ENCODE peak calls at places on chromosomes 7 and 10, in seven cellular contexts. One of them, this sample, is unnamed.

GRCh38 chr10:132483394-132483793 is 54.2 kb upstream of the INPP5A start:
- DNase-seq in stimulated activated CD4-positive, alpha-beta T cell treated with anti-CD3 and anti-CD28 coated beads, Interleukin-2, amount 100 ng/mL, for 4 hours: no peak
- DNase-seq in tibial nerve: no peak
- DNase-seq in SW480: no peak
- DNase-seq in GM12878: no peak
- DNase-seq in amniotic stem cell: no peak
- DNase-seq in dermis blood vessel endothelial cell: no peak
- DNase-seq in this sample: no peak

GRCh38 chr10:28892818-28893547 is 215.7 kb downstream of the BAMBI start:
- DNase-seq in stimulated activated CD4-positive, alpha-beta T cell treated with anti-CD3 and anti-CD28 coated beads, Interleukin-2, amount 100 ng/mL, for 4 hours: no peak
- DNase-seq in tibial nerve: no peak
- DNase-seq in SW480: no peak
- DNase-seq in GM12878: no peak
- DNase-seq in amniotic stem cell: peak; percentile 58
- DNase-seq in dermis blood vessel endothelial cell: peak; percentile 58
- DNase-seq in this sample: no peak

GRCh38 chr7:158494162-158494586 is 93.4 kb downstream of the PTPRN2 start:
- DNase-seq in stimulated activated CD4-positive, alpha-beta T cell treated with anti-CD3 and anti-CD28 coated beads, Interleukin-2, amount 100 ng/mL, for 4 hours: no peak
- DNase-seq in tibial nerve: no peak
- DNase-seq in SW480: no peak
- DNase-seq in GM12878: no peak
- DNase-seq in amniotic stem cell: no peak
- DNase-seq in dermis blood vessel endothelial cell: no peak
- DNase-seq in this sample: no peak

GRCh38 chr7:28157311-28157710 is 23.3 kb downstream of the JAZF1 start:
- DNase-seq in stimulated activated CD4-positive, alpha-beta T cell treated with anti-CD3 and anti-CD28 coated beads, Interleukin-2, amount 100 ng/mL, for 4 hours: no peak
- DNase-seq in tibial nerve: no peak
- DNase-seq in SW480: no peak
- DNase-seq in GM12878: no peak
- DNase-seq in amniotic stem cell: no peak
- DNase-seq in dermis blood vessel endothelial cell: no peak
- DNase-seq in this sample: no peak

GRCh38 chr7:77306231-77307067 is 106.8 kb upstream of the FGL2 start:
- DNase-seq in stimulated activated CD4-positive, alpha-beta T cell treated with anti-CD3 and anti-CD28 coated beads, Interleukin-2, amount 100 ng/mL, for 4 hours: no peak
- DNase-seq in tibial nerve: no peak
- DNase-seq in SW480: no peak
- DNase-seq in GM12878: no peak
- DNase-seq in amniotic stem cell: no peak
- DNase-seq in dermis blood vessel endothelial cell: no peak
- DNase-seq in this sample: no peak

GRCh38 chr7:135731131-135731530 is 3.1 kb upstream of the SLC13A4 start:
- DNase-seq in stimulated activated CD4-positive, alpha-beta T cell treated with anti-CD3 and anti-CD28 coated beads, Interleukin-2, amount 100 ng/mL, for 4 hours: no peak
- DNase-seq in tibial nerve: no peak
- DNase-seq in SW480: no peak
- DNase-seq in GM12878: no peak
- DNase-seq in amniotic stem cell: no peak
- DNase-seq in dermis blood vessel endothelial cell: no peak
- DNase-seq in this sample: no peak

GRCh38 chr10:21926949-21927348 is 76.6 kb downstream of the DNAJC1 start:
- DNase-seq in stimulated activated CD4-positive, alpha-beta T cell treated with anti-CD3 and anti-CD28 coated beads, Interleukin-2, amount 100 ng/mL, for 4 hours: no peak
- DNase-seq in tibial nerve: peak; percentile 8
- DNase-seq in SW480: no peak
- DNase-seq in GM12878: no peak
- DNase-seq in amniotic stem cell: peak; percentile 58
- DNase-seq in dermis blood vessel endothelial cell: peak; percentile 80
- DNase-seq in this sample: no peak

GRCh38 chr10:104608076-104608828 is 32.8 kb upstream of the SORCS3 start:
- DNase-seq in stimulated activated CD4-positive, alpha-beta T cell treated with anti-CD3 and anti-CD28 coated beads, Interleukin-2, amount 100 ng/mL, for 4 hours: no peak
- DNase-seq in tibial nerve: no peak
- DNase-seq in SW480: no peak
- DNase-seq in GM12878: no peak
- DNase-seq in amniotic stem cell: no peak
- DNase-seq in dermis blood vessel endothelial cell: peak; percentile 17
- DNase-seq in this sample: no peak

GRCh38 chr10:88104213-88104612 is 240.8 kb downstream of the PTEN start:
- DNase-seq in stimulated activated CD4-positive, alpha-beta T cell treated with anti-CD3 and anti-CD28 coated beads, Interleukin-2, amount 100 ng/mL, for 4 hours: no peak
- DNase-seq in tibial nerve: no peak
- DNase-seq in SW480: no peak
- DNase-seq in GM12878: no peak
- DNase-seq in amniotic stem cell: no peak
- DNase-seq in dermis blood vessel endothelial cell: no peak
- DNase-seq in this sample: no peak

This sample was measured in GM06990.